ENCODE peak calls at places on chromosome 10, in seven cellular contexts. X, Z, Y, P, L, S and K are unnamed samples.

GRCh38 chr10:58755688-58756087 is 243.0 kb downstream of the BICC1 start:
- DNase-seq in X (no peak), S (no peak), Y (peak; percentile 92), P (peak; percentile 66), Z (peak; percentile 77), L (no peak), K (no peak)

GRCh38 chr10:69345402-69345801 is 67.1 kb downstream of the HK1 start:
- DNase-seq in Y (no peak), L (peak; percentile 18), Z (no peak), S (no peak), P (no peak), X (no peak), K (no peak)

GRCh38 chr10:129193148-129193547 is 273.9 kb upstream of the MGMT start:
- DNase-seq in Z (no peak), X (no peak), S (no peak), P (peak; percentile 23), L (no peak), Y (no peak), K (no peak)

GRCh38 chr10:105328441-105328840 is 687.4 kb downstream of the SORCS3 start:
- DNase-seq in S (no peak), P (no peak), X (no peak), Z (no peak), Y (peak; percentile 51), L (no peak), K (no peak)

GRCh38 chr10:109968954-109969644 is 38.7 kb upstream of the ADD3 start:
- DNase-seq in S (no peak), X (no peak), Y (no peak), P (peak; percentile 39), Z (no peak), L (no peak), K (no peak)

GRCh38 chr10:97991875-97992274 is 38.5 kb downstream of the CRTAC1 start:
- DNase-seq in Z (peak; percentile 21), Y (peak; percentile 4), S (no peak), X (peak; percentile 61), P (peak; percentile 48), L (no peak), K (no peak)

GRCh38 chr10:102831322-102832071 is 5.7 kb downstream of the CYP17A1 start:
- DNase-seq in S (no peak), X (no peak), P (no peak), Y (no peak), L (no peak), Z (no peak), K (no peak)

GRCh38 chr10:126270116-126270515 is 118.2 kb downstream of the ADAM12 start:
- DNase-seq in X (no peak), L (no peak), S (no peak), Z (peak; percentile 6), Y (peak; percentile 100), P (peak; percentile 80), K (no peak)

DNA sequence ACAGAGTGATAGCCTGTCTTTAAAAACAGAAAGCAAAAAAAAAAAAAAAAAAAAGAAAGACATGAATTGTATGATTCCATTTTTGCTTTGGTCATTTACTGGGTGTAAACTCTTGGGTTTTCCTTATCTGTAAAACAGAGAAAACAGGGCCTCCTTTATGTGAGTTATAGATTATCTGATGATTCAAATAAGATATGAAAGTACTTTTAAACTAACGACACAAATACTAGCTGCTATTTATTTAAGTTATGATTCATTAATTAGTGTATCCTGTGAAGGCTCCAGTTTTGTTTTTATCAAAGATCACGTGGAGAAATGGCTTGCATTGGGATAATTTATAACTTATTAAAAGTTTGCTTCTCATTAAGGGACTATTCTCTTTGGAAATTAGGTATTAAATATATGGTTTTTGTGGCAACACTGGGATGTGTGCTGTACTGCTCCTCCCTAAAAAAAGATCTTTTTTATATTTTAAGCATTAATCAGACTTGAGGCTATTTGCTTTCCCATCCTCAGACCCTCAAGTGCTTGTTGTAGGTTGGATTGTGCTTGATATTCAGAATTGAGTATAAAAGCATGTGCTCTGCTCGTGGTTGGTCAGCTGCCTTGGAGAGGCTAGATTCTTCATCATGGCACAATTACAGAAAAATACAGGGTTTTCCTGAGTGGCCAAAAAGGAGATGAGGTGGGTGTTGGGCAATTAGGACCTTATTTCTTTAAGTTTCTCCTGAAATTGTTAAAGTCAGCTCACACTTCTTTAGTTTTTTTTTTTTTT is 39.9 kb downstream of the NRG3 start:
- DNase-seq in X (no peak), S (no peak), Z (no peak), P (no peak), Y (no peak), L (no peak), K (no peak)
- H3K9me3 ChIP-seq in X (no peaks in the 10 kb centered on the region), S (no peaks in the 10 kb centered on the region), Z (peaks cover 2% of the 10 kb centered on the region), P (no peaks in the 10 kb centered on the region), Y (no peaks in the 10 kb centered on the region), L (no peaks in the 10 kb centered on the region), K (no peaks in the 10 kb centered on the region)

GRCh38 chr10:112958275-112958995 is 8.4 kb downstream of the TCF7L2 start:
- DNase-seq in P (peak; percentile 87), Z (no peak), X (no peak), Y (peak; percentile 98), S (no peak), L (no peak), K (no peak)
- H3K4me1 ChIP-seq in P (peaks cover 78% of the 10 kb centered on the region), Z (peaks cover 59% of the 10 kb centered on the region), X (peaks cover 30% of the 10 kb centered on the region), Y (peaks cover 66% of the 10 kb centered on the region), S (peaks cover 5% of the 10 kb centered on the region), L (peaks cover 91% of the 10 kb centered on the region), K (peaks cover 79% of the 10 kb centered on the region)

GRCh38 chr10:8722835-8723234 is 668.3 kb downstream of the GATA3 start:
- DNase-seq in L (no peak), Y (no peak), P (no peak), Z (no peak), X (no peak), S (no peak), K (no peak)
- H3K9me3 ChIP-seq in L (peaks cover 24% of the 10 kb centered on the region), Y (no peaks in the 10 kb centered on the region), P (no peaks in the 10 kb centered on the region), Z (no peaks in the 10 kb centered on the region), X (no peaks in the 10 kb centered on the region), S (peaks cover 7% of the 10 kb centered on the region), K (peaks cover 5% of the 10 kb centered on the region)

GRCh38 chr10:72274730-72275350 is 1.1 kb downstream of the DDIT4 start:
- DNase-seq in Z (peak; percentile 74), P (peak; percentile 81), L (peak; percentile 78), X (peak; percentile 89), Y (no peak), S (peak; percentile 75), K (peak; percentile 83)

GRCh38 chr10:72274213-72274729 is 547 bp downstream of the DDIT4 start:
- DNase-seq in Y (no peak), Z (no peak), L (peak; percentile 51), X (no peak), S (no peak), P (no peak), K (peak; percentile 52)

GRCh38 chr10:72270607-72271281 is 3.0 kb upstream of the DDIT4 start:
- DNase-seq in X (no peak), S (no peak), Y (no peak), P (no peak), L (no peak), Z (peak; percentile 46), K (no peak)

GRCh38 chr10:72273410-72274212 is at the start of gene DDIT4:
- DNase-seq in P (peak; percentile 100), L (peak; percentile 100), Y (peak; percentile 96), Z (peak; percentile 99), S (peak; percentile 97), X (peak; percentile 98), K (peak; percentile 100)

GRCh38 chr10:72272689-72273409 is 875 bp upstream of the DDIT4 start:
- DNase-seq in L (peak; percentile 91), X (peak; percentile 86), Z (peak; percentile 91), P (peak; percentile 99), S (peak; percentile 45), Y (peak; percentile 85), K (peak; percentile 92)
- H3K4me1 ChIP-seq in L (peaks cover 52% of the 10 kb centered on the region), X (peaks cover 22% of the 10 kb centered on the region), Z (peaks cover 23% of the 10 kb centered on the region), P (peaks cover 31% of the 10 kb centered on the region), S (peaks cover 30% of the 10 kb centered on the region), Y (peaks cover 24% of the 10 kb centered on the region), K (peaks cover 35% of the 10 kb centered on the region)

DNA sequence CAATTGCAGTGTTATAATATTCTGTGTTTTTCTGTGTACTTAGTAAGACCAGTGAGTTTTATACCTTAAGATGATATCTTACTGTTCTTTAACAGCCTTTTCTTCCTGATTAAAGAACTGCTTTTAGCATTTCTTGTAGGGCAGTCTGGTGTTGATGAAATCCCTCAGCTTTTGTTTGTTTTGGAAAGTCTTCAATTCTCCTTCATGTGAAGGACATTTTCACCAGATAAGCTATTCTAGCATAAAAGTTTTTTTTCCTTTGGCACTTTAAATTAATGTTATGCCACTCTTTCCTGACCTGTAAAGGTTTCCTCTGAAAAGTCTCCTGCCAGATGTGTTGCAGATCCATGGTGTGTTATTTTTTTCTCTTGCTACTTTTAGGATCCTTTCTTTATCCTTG is 1059.8 kb downstream of the LRMDA start:
- DNase-seq in X (no peak), Y (peak; percentile 82), Z (peak; percentile 18), L (no peak), P (peak; percentile 70), S (no peak), K (no peak)
- H3K9me3 ChIP-seq in X (no peaks in the 10 kb centered on the region), Y (no peaks in the 10 kb centered on the region), Z (peaks cover 8% of the 10 kb centered on the region), L (peaks cover 55% of the 10 kb centered on the region), P (no peaks in the 10 kb centered on the region), S (no peaks in the 10 kb centered on the region), K (peaks cover 33% of the 10 kb centered on the region)